ENCODE peak calls at places on chromosome 14, in six cellular contexts. C is fibroblast of pulmonary artery; V is stimulated activated CD4-positive, alpha-beta T cell treated with anti-CD3 and anti-CD28 coated beads, Interleukin-2, amount 100 ng/mL, for 24 hours; O is myocyte; B is Calu3; A is NCI-H1417 treated with DMSO at 0.1 percent for 48 hours. E is an unnamed sample.

GRCh38 chr14:32494566-32495434 is 165.7 kb downstream of the AKAP6 start:
- DNase-seq in O (peak), B (no peak), V (no peak), C (no peak), A (no peak), E (no peak)

GRCh38 chr14:69366761-69367160 is 31.3 kb downstream of the ERH start:
- DNase-seq in A (no peak), O (no peak), B (no peak), C (no peak), V (no peak), E (no peak)

GRCh38 chr14:61451491-61451890 is 130.1 kb downstream of the PRKCH start:
- DNase-seq in C (no peak), A (no peak), V (no peak), O (no peak), B (no peak), E (no peak)

GRCh38 chr14:39175445-39176262 is 600 bp downstream of the PNN start:
- DNase-seq in B (peak), V (peak), A (no peak), C (peak), O (no peak), E (peak)

GRCh38 chr14:104107611-104108569 is 22.4 kb downstream of the ASPG start:
- DNase-seq in C (no peak), B (peak), V (no peak), A (no peak), O (no peak), E (peak)

GRCh38 chr14:69625299-69626131 is 14.1 kb downstream of the SUSD6 start:
- DNase-seq in A (no peak), B (no peak), O (no peak), V (peak), C (peak), E (no peak)

GRCh38 chr14:89921346-89921745 is 33.2 kb downstream of the EFCAB11 start:
- DNase-seq in V (no peak), A (no peak), O (no peak), B (no peak), C (no peak), E (no peak)

GRCh38 chr14:76901171-76902055 is 75.2 kb downstream of the LRRC74A start:
- DNase-seq in C (no peak), O (peak), A (no peak), B (no peak), V (no peak), E (no peak)

GRCh38 chr14:50758945-50759344 is 72.0 kb downstream of the NIN start:
- DNase-seq in A (no peak), B (no peak), V (no peak), C (no peak), O (no peak), E (no peak)

GRCh38 chr14:95470942-95471499 is 45.4 kb downstream of the SYNE3 start:
- DNase-seq in A (no peak), B (no peak), V (no peak), C (no peak), O (peak), E (no peak)

GRCh38 chr14:96117101-96117897 is 78.1 kb downstream of the C14orf132 start:
- DNase-seq in B (no peak), A (peak), O (no peak), C (no peak), V (no peak), E (no peak)

GRCh38 chr14:89648510-89648909 is 231.5 kb upstream of the FOXN3 start:
- DNase-seq in V (no peak), B (no peak), C (no peak), O (no peak), A (no peak), E (no peak)

GRCh38 chr14:22837059-22837749 is 819 bp downstream of the MMP14 start:
- DNase-seq in V (peak), B (peak), A (no peak), O (peak), C (peak), E (no peak)

GRCh38 chr14:69711065-69711464 is 55.9 kb upstream of the SRSF5 start:
- DNase-seq in B (no peak), V (no peak), O (peak), A (no peak), C (peak), E (no peak)

GRCh38 chr14:103492572-103492971 is 30.1 kb downstream of the CKB start:
- DNase-seq in A (no peak), C (no peak), V (no peak), O (no peak), B (no peak), E (no peak)

GRCh38 chr14:68281497-68281896 is 461.9 kb downstream of the RAD51B start:
- DNase-seq in A (no peak), C (no peak), V (no peak), O (no peak), B (no peak), E (no peak)

GRCh38 chr14:68358978-68359861 is 433.6 kb downstream of the ZFP36L1 start:
- DNase-seq in O (no peak), B (no peak), C (no peak), V (no peak), A (no peak), E (no peak)

GRCh38 chr14:103057372-103058208 is at the start of gene CDC42BPB:
- DNase-seq in O (peak), A (peak), V (peak), B (peak), C (peak), E (peak)

GRCh38 chr14:23537351-23538048 is 14.1 kb downstream of the ZFHX2 start:
- DNase-seq in V (no peak), B (no peak), A (no peak), C (no peak), O (peak), E (no peak)

GRCh38 chr14:77094672-77095284 is 3.3 kb upstream of the CIPC start:
- DNase-seq in C (peak), B (peak), V (peak), A (peak), O (peak), E (peak)

GRCh38 chr14:95043314-95043713 is 114.0 kb downstream of the DICER1 start:
- DNase-seq in C (no peak), B (no peak), A (no peak), O (no peak), V (no peak), E (no peak)

GRCh38 chr14:103527408-103528157 is 1.4 kb upstream of the TRMT61A start:
- DNase-seq in C (no peak), O (peak), B (no peak), V (peak), A (no peak), E (no peak)

GRCh38 chr14:105845725-105846309 is 319.4 kb downstream of the TMEM121 start:
- DNase-seq in O (no peak), V (no peak), B (no peak), A (no peak), C (no peak), E (no peak)

GRCh38 chr14:76776306-76777251 is 15.3 kb downstream of the VASH1 start:
- DNase-seq in O (no peak), B (no peak), V (no peak), A (no peak), C (no peak), E (no peak)

GRCh38 chr14:56754966-56755365 is 55.3 kb downstream of the OTX2 start:
- DNase-seq in B (no peak), V (no peak), O (no peak), C (no peak), A (no peak), E (no peak)

GRCh38 chr14:88030079-88030478 is 25.1 kb downstream of the GPR65 start:
- DNase-seq in B (no peak), O (no peak), C (no peak), A (no peak), V (no peak), E (no peak)

GRCh38 chr14:90697577-90698206 is 118.5 kb downstream of the TTC7B start:
- DNase-seq in A (peak), B (peak), V (peak), O (peak), C (peak), E (peak)

GRCh38 chr14:67240168-67240932 is 885 bp upstream of the PALS1 start:
- DNase-seq in B (peak), A (no peak), C (peak), O (peak), V (peak), E (peak)

GRCh38 chr14:59098377-59098776 is 90.1 kb upstream of the DAAM1 start:
- DNase-seq in C (peak), O (peak), A (no peak), B (no peak), V (no peak), E (no peak)

GRCh38 chr14:34926552-34926951 is 51.4 kb upstream of the BAZ1A start:
- DNase-seq in A (no peak), O (no peak), B (no peak), V (no peak), C (peak), E (no peak)

GRCh38 chr14:30874120-30874998 is at the start of gene COCH:
- DNase-seq in V (peak), C (no peak), O (no peak), A (peak), B (peak), E (no peak)

GRCh38 chr14:35236806-35237205 is 55.4 kb upstream of the PSMA6 start:
- DNase-seq in C (no peak), B (no peak), O (no peak), V (no peak), A (no peak), E (no peak)